ENCODE peak calls at places on chromosomes 12 and 14, in four cellular contexts. D, U, C and J are unnamed samples.

GRCh38 chr14:33357225-33358010 is 418.7 kb downstream of the NPAS3 start:
- DNase-seq in D (no peak), U (no peak), C (no peak), J (no peak)

GRCh38 chr14:73209943-73210342 is 27.4 kb upstream of the PAPLN start:
- DNase-seq in D (no peak), U (no peak), C (peak), J (no peak)

GRCh38 chr14:92953526-92953925 is 30.6 kb downstream of the CHGA start:
- DNase-seq in D (no peak), U (no peak), C (no peak), J (no peak)

GRCh38 chr14:55699131-55700057 is 119.4 kb downstream of the KTN1 start:
- DNase-seq in D (no peak), U (peak), C (peak), J (peak)

GRCh38 chr12:120125029-120125428 is 8.5 kb upstream of the RAB35 start:
- DNase-seq in D (no peak), U (no peak), C (no peak), J (no peak)

GRCh38 chr12:89486231-89486630 is 38.4 kb downstream of the GALNT4 start:
- DNase-seq in D (no peak), U (no peak), C (no peak), J (no peak)

GRCh38 chr12:87642245-87642644 is 387.0 kb downstream of the C12orf50 start:
- DNase-seq in D (no peak), U (no peak), C (no peak), J (no peak)

GRCh38 chr12:96513681-96514080 is 24.3 kb downstream of the CFAP54 start:
- DNase-seq in D (no peak), U (no peak), C (no peak), J (no peak)

GRCh38 chr14:90513151-90514014 is 116.6 kb downstream of the CALM1 start:
- DNase-seq in D (peak), U (no peak), C (no peak), J (peak)

GRCh38 chr12:74446466-74446865 is 91.2 kb upstream of the ATXN7L3B start:
- DNase-seq in D (no peak), U (no peak), C (no peak), J (no peak)

GRCh38 chr12:96872946-96873345 is 34.1 kb upstream of the NEDD1 start:
- DNase-seq in D (no peak), U (no peak), C (no peak), J (no peak)

GRCh38 chr12:52821826-52822660 is 8.1 kb upstream of the KRT4 start:
- DNase-seq in D (no peak), U (peak), C (peak), J (no peak)

GRCh38 chr12:29317556-29318363 is 63.2 kb downstream of the ERGIC2 start:
- DNase-seq in D (peak), U (peak), C (peak), J (peak)

GRCh38 chr14:31025335-31026075 is at the start of gene AP4S1:
- DNase-seq in D (peak), U (no peak), C (no peak), J (peak)

GRCh38 chr14:69043007-69043444 is 63.9 kb upstream of the ACTN1 start:
- DNase-seq in D (no peak), U (no peak), C (no peak), J (no peak)

GRCh38 chr12:74076918-74077317 is 460.7 kb upstream of the ATXN7L3B start:
- DNase-seq in D (no peak), U (no peak), C (no peak), J (no peak)

GRCh38 chr14:62084020-62084419 is 321.8 kb downstream of the SNAPC1 start:
- DNase-seq in D (no peak), U (no peak), C (no peak), J (no peak)

GRCh38 chr12:42213954-42214426 is 24.1 kb downstream of the YAF2 start:
- DNase-seq in D (no peak), U (no peak), C (no peak), J (no peak)

GRCh38 chr14:71262466-71262865 is 355.2 kb downstream of the PCNX1 start:
- DNase-seq in D (no peak), U (no peak), C (no peak), J (no peak)